ENCODE peak calls at places on chromosome 13, in five cellular contexts. T, J, R, F and Y are unnamed samples.

GRCh38 chr13:40599722-40600121 is 66.7 kb downstream of the FOXO1 start:
- DNase-seq in T (no peak), J (no peak), R (no peak), F (no peak), Y (no peak)

GRCh38 chr13:114068723-114069322 is 63.6 kb downstream of the RASA3 start:
- DNase-seq in T (no peak), J (no peak), R (peak), F (no peak), Y (no peak)

GRCh38 chr13:110546933-110547332 is 14.6 kb downstream of the RAB20 start:
- DNase-seq in T (no peak), J (no peak), R (no peak), F (no peak), Y (no peak)

GRCh38 chr13:51846756-51847155 is 1.8 kb upstream of the TMEM272 start:
- DNase-seq in T (no peak), J (no peak), R (no peak), F (no peak), Y (no peak)

GRCh38 chr13:99905814-99906213 is 65.8 kb downstream of the ZIC5 start:
- DNase-seq in T (no peak), J (no peak), R (no peak), F (no peak), Y (no peak)

GRCh38 chr13:98252931-98253470 is 75.9 kb upstream of the RNF113B start:
- DNase-seq in T (no peak), J (no peak), R (no peak), F (no peak), Y (no peak)

GRCh38 chr13:111338841-111339240 is 18.4 kb downstream of the TEX29 start:
- DNase-seq in T (no peak), J (no peak), R (no peak), F (no peak), Y (no peak)

GRCh38 chr13:74253161-74253560 is 119.0 kb upstream of the KLF12 start:
- DNase-seq in T (no peak), J (no peak), R (no peak), F (no peak), Y (no peak)